ENCODE peak calls at places on chromosomes 1 and 21, in eight cellular contexts. M is fibroblast of mammary gland, L is right atrium auricular region, P is PC-3, S is choroid plexus epithelial cell, X is heart right ventricle, J is astrocyte of the spinal cord, B is bronchial epithelial cell. Y is an unnamed sample.

GRCh38 chr1:68229927-68230812 is 2.2 kb downstream of the WLS start:
- DNase-seq in M (peak), L (no peak), P (no peak), S (peak), X (peak), J (peak), B (no peak), Y (peak)

GRCh38 chr1:27342778-27343638 is 1.2 kb downstream of the SYTL1 start:
- DNase-seq in M (no peak), L (no peak), P (peak), S (no peak), X (no peak), J (no peak), B (peak), Y (no peak)

GRCh38 chr1:186283374-186283773 is 91.7 kb downstream of the TPR start:
- DNase-seq in M (no peak), L (no peak), P (no peak), S (no peak), X (no peak), J (no peak), B (no peak), Y (no peak)

GRCh38 chr1:43318831-43319230 is 18.0 kb downstream of the TIE1 start:
- DNase-seq in M (no peak), L (no peak), P (no peak), S (no peak), X (no peak), J (no peak), B (no peak), Y (no peak)

GRCh38 chr21:44090332-44090731 is 16.9 kb upstream of the PWP2 start:
- DNase-seq in M (no peak), L (no peak), P (no peak), S (no peak), X (no peak), J (no peak), B (no peak), Y (no peak)

GRCh38 chr1:248858096-248858890 is 592 bp downstream of the ZNF692 start:
- DNase-seq in M (peak), L (peak), P (peak), S (peak), X (peak), J (peak), B (peak), Y (peak)

GRCh38 chr1:66300986-66301451 is 232.9 kb upstream of the SGIP1 start:
- DNase-seq in M (peak), L (no peak), P (peak), S (peak), X (no peak), J (peak), B (no peak), Y (peak)

GRCh38 chr21:42809577-42810440 is 69.5 kb downstream of the WDR4 start:
- DNase-seq in M (no peak), L (no peak), P (no peak), S (no peak), X (no peak), J (no peak), B (no peak), Y (no peak)

GRCh38 chr1:183180634-183181056 is 5.4 kb upstream of the LAMC2 start:
- DNase-seq in M (peak), L (peak), P (peak), S (peak), X (peak), J (peak), B (peak), Y (peak)

GRCh38 chr1:162984699-162985098 is 84.5 kb upstream of the RGS4 start:
- DNase-seq in M (peak), L (no peak), P (peak), S (peak), X (no peak), J (peak), B (peak), Y (peak)

DNA sequence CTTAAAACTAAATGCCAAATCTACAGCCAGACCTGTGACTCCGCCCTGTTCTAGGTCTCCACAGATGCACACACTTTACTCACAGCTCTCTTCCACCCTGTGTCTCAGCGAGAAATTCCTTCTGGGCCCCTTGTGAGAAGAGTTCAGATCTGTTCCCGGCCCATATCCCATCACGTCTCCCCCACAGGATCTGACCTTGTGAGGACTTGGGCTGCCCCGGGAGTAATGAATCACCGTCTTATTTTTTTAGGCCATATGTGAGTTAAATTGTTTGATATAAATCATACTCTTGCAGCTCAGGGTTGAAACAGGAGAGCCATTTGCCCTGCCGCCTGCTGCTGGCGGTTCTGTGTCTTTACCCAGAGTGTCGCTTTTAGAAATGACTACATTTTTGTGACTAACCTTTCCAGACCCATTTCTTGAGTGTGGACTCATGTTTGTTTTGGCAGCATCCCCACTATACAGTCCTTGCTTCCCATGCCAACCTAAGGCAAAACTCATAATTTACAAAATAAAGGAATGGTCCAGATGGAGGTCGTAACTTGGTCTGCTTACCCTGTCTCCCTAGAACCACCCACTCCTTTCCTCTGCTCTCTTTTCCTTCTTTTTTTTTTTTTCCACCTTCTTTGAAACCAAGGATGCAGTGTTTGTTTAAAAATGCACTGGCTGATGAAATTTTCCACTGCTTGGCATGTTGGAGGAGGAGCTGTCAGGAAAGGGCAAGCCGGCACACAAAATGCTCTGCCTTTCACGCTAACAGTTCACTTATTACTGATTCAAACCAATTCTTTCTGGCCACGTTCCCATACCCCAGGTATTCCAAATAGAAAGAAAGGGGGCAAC is 98.0 kb upstream of the C1orf105 start:
- DNase-seq in M (peak), L (peak), P (peak), S (peak), X (peak), J (peak), B (peak), Y (peak)
- TF ChIP-seq CTCF in M (peak), L (no peak), P (peak), S (no peak), X (no peak), J (no peak), B (no peak), Y (peak)

DNA sequence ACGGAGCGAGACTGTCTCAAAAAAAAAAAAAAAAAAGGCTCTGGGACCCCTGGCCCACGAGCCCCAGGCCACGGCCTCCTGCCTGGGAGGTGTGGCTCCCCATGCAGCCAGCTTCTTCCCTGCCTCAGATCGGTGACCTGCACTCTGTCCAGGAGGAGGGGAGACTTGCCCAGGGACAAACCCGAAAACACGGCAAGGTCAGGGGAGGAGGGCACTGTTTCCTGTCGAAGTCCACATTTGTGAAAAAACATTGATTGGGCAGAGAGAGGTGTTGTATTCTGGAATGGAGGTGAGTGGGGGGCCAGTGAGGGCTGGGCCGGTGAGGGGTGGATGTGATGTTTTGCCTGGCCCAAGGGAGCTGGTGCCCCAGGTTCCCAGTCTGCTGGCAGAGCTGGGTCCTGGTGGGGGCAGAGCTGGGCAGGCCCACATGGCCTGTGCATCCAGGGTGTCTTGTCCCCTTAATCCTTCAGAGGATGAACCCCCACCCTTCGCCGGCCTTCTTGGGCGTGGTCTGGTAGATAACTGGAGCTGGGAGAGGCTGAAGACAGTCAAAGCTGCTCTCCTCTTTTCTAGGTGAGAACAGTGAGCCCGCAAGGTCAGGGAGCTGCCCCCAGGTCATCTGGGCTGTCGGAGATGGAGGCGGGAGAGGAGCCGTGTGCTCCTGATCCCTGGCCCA is 12.4 kb upstream of the FAAP20 start:
- DNase-seq in M (peak), L (no peak), P (no peak), S (no peak), X (peak), J (no peak), B (no peak), Y (no peak)
- H3K4me3 ChIP-seq in M (no peak), L (peak), P (no peak), S (no peak), X (no peak), J (no peak), B (no peak), Y (no peak)

DNA sequence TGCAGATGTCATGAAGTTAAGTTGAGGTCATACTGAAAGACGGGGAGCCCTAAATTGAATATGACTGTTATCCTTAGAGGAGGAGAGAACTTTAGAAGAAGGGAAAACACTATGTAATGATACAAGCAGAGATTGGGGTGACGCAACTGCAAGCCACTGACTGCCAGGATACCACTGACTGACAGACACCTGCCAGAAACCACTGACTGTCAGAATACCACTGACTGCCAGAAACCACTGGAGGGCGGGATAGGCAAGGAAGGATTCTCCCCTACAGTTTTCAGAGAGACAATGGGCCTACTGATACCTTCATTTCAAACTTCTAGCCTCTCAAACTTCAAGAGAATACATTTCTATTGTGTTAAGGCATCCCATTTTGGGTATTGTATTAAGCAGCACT is 388.7 kb downstream of the USH2A start:
- DNase-seq in M (no peak), L (no peak), P (peak), S (no peak), X (no peak), J (no peak), B (no peak), Y (no peak)
- TF ChIP-seq CTCF in M (no peak), L (no peak), P (peak), S (no peak), X (no peak), J (no peak), B (no peak), Y (no peak)

GRCh38 chr1:115056395-115056798 is 26.8 kb downstream of the TSHB start:
- DNase-seq in M (peak), L (no peak), P (no peak), S (peak), X (no peak), J (peak), B (peak), Y (peak)
- H3K4me3 ChIP-seq in M (no peak), L (no peak), P (no peak), S (no peak), X (no peak), J (no peak), B (no peak), Y (no peak)

DNA sequence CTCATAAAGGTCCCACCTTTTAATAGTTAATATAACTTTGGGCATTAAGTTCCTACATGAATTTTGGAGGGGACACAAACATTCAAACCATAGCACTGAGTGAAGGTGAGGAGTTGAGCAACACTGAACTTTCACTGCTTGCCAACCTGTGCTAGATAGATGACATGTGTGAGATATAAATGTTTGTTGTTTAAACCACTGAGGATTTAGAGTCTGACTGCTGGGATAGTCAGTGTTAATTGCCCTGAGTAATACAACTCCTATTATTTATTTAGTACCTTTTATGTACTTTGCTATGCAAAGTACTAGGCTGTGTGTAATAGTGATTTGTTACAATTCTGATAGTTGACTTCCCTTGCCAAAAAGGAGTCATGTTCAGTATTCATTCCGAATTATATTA is 32.4 kb upstream of the SLC16A1 start:
- DNase-seq in M (no peak), L (no peak), P (peak), S (no peak), X (no peak), J (no peak), B (peak), Y (no peak)
- TF ChIP-seq CTCF in M (no peak), L (no peak), P (no peak), S (no peak), X (no peak), J (no peak), B (no peak), Y (no peak)

GRCh38 chr1:173868266-173869107 is at the start of gene ZBTB37:
- DNase-seq in M (no peak), L (peak), P (peak), S (peak), X (peak), J (no peak), B (peak), Y (no peak)

GRCh38 chr1:173869108-173869359 is 854 bp downstream of the ZBTB37 start:
- DNase-seq in M (no peak), L (no peak), P (no peak), S (no peak), X (no peak), J (no peak), B (no peak), Y (no peak)

GRCh38 chr1:173871500-173871899 is 3.3 kb downstream of the ZBTB37 start:
- DNase-seq in M (no peak), L (no peak), P (no peak), S (no peak), X (no peak), J (no peak), B (no peak), Y (no peak)

GRCh38 chr1:173871091-173871490 is 2.9 kb downstream of the ZBTB37 start:
- DNase-seq in M (no peak), L (no peak), P (no peak), S (no peak), X (no peak), J (no peak), B (no peak), Y (no peak)

DNA sequence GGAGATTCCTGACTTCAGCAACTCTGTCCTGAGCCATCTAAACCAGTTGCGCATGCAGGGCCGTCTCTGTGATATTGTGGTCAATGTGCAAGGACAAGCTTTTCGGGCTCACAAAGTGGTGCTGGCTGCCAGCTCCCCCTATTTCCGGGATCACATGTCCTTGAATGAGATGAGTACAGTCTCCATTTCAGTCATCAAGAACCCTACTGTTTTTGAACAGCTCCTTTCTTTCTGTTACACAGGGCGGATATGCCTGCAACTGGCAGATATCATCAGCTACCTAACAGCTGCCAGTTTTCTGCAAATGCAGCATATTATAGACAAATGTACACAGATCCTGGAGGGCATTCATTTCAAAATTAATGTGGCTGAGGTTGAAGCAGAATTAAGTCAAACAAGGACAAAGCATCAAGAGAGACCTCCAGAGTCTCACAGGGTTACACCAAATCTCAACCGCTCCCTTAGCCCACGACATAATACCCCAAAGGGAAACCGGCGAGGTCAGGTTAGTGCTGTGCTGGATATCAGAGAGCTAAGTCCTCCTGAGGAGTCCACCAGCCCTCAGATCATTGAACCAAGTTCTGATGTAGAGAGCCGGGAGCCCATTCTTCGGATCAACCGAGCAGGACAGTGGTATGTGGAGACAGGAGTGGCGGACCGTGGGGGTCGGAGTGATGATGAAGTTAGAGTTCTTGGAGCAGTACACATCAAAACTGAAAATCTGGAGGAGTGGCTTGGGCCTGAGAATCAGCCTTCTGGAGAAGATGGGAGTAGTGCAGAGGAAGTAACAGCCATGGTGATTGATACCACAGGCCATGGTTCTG is 2.3 kb downstream of the ZBTB37 start:
- DNase-seq in M (no peak), L (no peak), P (no peak), S (no peak), X (no peak), J (no peak), B (no peak), Y (no peak)
- H3K4me3 ChIP-seq in M (no peak), L (no peak), P (no peak), S (no peak), X (no peak), J (no peak), B (no peak), Y (no peak)

DNA sequence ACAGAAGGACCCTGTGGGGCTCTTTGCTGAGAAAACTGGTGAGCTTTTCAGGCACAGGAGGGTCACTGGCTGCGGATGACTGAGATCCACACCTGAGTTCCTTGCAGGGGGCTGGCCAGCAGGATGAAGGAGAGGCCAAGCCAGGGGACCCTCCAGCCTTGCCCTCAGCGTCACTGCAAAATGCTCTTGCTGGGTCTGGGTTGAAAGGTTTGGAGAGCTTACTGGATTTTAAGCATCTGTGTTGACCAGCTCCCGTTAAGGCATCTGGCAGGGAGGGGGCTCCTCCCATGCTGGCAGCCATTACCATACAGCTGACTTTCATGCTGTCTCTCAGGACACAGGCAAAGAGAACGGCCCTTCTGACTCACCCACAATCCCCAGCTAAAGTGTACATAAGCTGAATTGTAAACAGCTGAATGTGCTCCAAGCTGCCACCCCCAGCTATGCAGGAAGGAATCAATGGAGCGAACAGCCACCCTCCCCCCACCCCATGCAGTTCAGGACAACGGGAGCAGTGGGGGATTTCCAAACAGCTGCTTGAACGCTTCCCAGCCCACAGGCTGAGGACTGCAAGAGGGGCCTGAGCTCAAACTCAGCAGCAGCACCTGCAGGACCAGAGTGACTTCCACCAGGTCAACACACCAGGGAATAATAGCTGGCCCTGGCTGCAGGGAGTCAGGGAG is 21.3 kb upstream of the A3GALT2 start:
- DNase-seq in M (peak), L (peak), P (peak), S (peak), X (peak), J (peak), B (peak), Y (peak)
- TF ChIP-seq CTCF in M (no peak), L (no peak), P (no peak), S (peak), X (no peak), J (no peak), B (no peak), Y (no peak)

DNA sequence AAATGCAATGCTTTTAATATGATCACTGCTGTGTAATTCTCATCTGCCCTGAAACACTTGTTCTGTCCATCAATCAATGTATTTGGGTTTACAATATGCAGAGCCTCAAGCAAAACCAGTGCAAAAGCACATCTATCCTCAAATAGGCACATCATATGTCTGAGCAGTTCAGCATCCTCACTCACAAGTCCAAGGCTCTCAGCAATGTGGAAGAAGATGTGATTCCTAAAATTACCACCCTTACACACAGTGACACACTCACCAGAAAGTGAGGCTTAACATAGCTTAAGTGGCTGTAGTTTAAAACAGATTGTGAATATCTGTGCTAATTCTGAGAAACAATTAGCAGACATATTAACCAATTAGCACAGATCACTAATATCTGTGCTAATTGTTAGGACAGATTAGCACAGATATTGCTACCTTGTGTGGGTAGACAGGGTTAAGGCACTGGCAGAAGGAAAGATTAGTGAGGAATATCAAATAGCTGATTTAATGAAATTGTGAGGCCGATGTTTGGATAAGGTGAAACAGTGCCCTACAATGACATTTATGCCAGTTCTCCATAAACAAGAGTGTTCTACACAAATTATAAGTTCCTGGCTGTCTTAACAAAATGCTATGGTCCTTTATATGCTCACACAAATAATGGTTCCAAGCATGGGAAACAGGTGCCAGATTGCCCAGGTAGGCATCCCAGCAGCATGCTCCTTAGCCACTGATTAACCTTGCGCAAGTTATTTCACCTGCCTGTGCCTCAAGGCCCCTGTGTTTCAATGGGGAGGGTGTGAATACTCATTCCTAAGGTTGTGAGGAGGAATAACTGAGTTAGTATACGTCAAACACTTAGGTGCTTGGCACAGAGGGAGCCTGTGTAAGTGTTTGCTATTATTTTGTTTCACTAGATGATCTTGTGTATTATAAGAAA is 41.7 kb downstream of the MRPL39 start:
- DNase-seq in M (no peak), L (no peak), P (no peak), S (no peak), X (no peak), J (no peak), B (no peak), Y (no peak)
- H3K4me3 ChIP-seq in M (no peak), L (no peak), P (no peak), S (no peak), X (no peak), J (no peak), B (no peak), Y (no peak)

Y was measured in cardiac fibroblast.